ENCODE peak calls at places on chromosome 13, in five cellular contexts. J is GM23338, Q is GM12878, M is endothelial cell of umbilical vein, B is HCT116. D is an unnamed sample.

GRCh38 chr13:31835932-31836331 is 96.6 kb downstream of the RXFP2 start:
- DNase-seq in J (no peak), Q (no peak), B (no peak), M (peak), D (no peak)

GRCh38 chr13:31209172-31209818 is 9.5 kb downstream of the B3GLCT start:
- DNase-seq in B (no peak), J (peak), M (peak), Q (no peak), D (peak)

GRCh38 chr13:94722596-94722995 is 10.3 kb upstream of the SOX21 start:
- DNase-seq in B (no peak), Q (no peak), M (peak), J (no peak), D (no peak)

GRCh38 chr13:45859682-45860081 is 8.1 kb upstream of the SIAH3 start:
- DNase-seq in B (no peak), M (no peak), Q (no peak), J (peak), D (no peak)

GRCh38 chr13:34620073-34620858 is 321.8 kb upstream of the NBEA start:
- DNase-seq in M (no peak), J (no peak), B (no peak), Q (no peak), D (no peak)

GRCh38 chr13:35947315-35947714 is 183.9 kb downstream of the DCLK1 start:
- DNase-seq in M (no peak), J (peak), B (no peak), Q (no peak), D (no peak)

GRCh38 chr13:107275312-107275711 is 707.4 kb upstream of the ARGLU1 start:
- DNase-seq in J (no peak), M (no peak), Q (no peak), B (no peak), D (no peak)

GRCh38 chr13:75368167-75368566 is 113.8 kb downstream of the TBC1D4 start:
- DNase-seq in J (no peak), M (peak), Q (no peak), B (peak), D (no peak)

GRCh38 chr13:106083620-106084350 is 451.7 kb downstream of the EFNB2 start:
- DNase-seq in J (peak), M (peak), Q (no peak), B (peak), D (no peak)

GRCh38 chr13:45289936-45290563 is 50.9 kb downstream of the TPT1 start:
- DNase-seq in Q (no peak), J (no peak), M (no peak), B (no peak), D (no peak)

GRCh38 chr13:83350569-83350968 is 531.7 kb downstream of the SLITRK1 start:
- DNase-seq in Q (no peak), J (no peak), B (no peak), M (no peak), D (no peak)

GRCh38 chr13:32663660-32664059 is 77.4 kb downstream of the PDS5B start:
- DNase-seq in Q (no peak), M (no peak), B (no peak), J (no peak), D (no peak)

GRCh38 chr13:35714588-35714987 is 238.1 kb upstream of the MAB21L1 start:
- DNase-seq in J (no peak), B (no peak), M (no peak), Q (no peak), D (no peak)

GRCh38 chr13:101785858-101786257 is 333.4 kb downstream of the ITGBL1 start:
- DNase-seq in B (peak), Q (no peak), M (no peak), J (peak), D (no peak)

GRCh38 chr13:26328326-26328725 is 74.4 kb downstream of the CDK8 start:
- DNase-seq in B (no peak), Q (no peak), M (no peak), J (no peak), D (no peak)

DNA sequence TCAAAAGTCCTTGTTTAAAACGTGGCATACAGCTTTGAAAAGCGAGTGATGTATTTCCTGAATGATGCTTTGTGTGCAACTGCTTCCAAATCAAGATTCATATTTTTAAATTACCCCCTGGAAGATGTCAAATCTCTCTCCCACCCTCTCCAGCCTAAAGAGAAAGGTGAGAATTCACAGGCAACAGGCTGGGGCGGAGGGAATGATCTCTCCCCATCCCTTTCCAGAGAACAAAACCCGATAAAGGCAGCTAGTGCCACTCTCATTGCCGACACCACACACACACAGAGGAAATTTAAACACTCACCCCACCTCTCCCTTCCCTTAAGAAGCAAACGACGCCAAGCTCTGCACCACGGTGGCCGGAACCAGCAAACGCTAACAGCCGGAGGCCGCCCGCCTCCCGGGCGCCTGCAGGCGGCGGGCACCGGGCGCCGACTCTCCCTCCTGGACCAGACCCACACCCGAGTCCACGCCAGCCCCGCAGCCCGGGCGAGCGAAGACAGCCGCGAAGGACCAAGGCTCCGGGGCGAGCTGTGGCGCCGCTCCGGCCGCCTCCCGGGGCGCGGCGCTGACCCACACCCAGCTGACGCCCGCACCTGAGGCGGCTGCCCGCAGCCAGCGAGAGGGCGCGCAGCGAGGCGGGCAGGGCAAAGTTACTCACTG is 485 bp downstream of the LNX2 start:
- DNase-seq in Q (no peak), J (peak), M (peak), B (no peak), D (no peak)
- TF ChIP-seq POLR2AphosphoS5 in Q (no peak), J (no peak), M (no peak), B (no peak), D (no peak)

GRCh38 chr13:79447741-79448140 is 33.2 kb upstream of the NDFIP2 start:
- DNase-seq in M (no peak), Q (no peak), J (no peak), B (no peak), D (no peak)

GRCh38 chr13:79450110-79450509 is 30.8 kb upstream of the NDFIP2 start:
- DNase-seq in Q (no peak), J (no peak), B (no peak), M (no peak), D (no peak)

GRCh38 chr13:79448413-79448812 is 32.5 kb upstream of the NDFIP2 start:
- DNase-seq in Q (no peak), J (no peak), B (no peak), M (peak), D (no peak)

GRCh38 chr13:79455331-79455730 is 25.6 kb upstream of the NDFIP2 start:
- DNase-seq in J (no peak), M (no peak), Q (no peak), B (no peak), D (no peak)

DNA sequence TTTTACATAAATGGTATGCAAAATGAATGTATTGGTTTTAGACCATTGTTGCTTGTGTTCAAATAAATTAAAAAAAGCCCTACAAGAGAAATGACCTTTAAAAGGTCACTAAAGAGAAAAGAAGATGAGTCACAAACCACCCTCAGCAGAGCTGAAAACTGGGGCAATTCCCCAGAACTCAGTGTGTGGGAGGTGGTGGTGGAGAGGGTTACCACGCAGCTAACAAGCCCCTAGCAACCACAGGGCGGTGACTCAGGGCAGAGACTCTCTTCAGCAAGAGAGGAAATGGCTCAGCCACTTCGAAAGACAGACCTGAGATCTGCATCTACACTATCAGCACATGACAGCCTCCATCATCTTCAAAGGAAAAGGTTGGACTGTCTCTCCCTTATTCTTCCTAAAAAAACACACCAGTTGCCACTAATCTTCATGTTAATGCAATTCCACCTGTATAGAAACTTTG is 29.4 kb upstream of the NDFIP2 start:
- DNase-seq in Q (peak), M (peak), B (no peak), J (peak), D (no peak)
- H3K4me3 ChIP-seq in Q (no peak), M (no peak), B (no peak), J (no peak), D (no peak)

DNA sequence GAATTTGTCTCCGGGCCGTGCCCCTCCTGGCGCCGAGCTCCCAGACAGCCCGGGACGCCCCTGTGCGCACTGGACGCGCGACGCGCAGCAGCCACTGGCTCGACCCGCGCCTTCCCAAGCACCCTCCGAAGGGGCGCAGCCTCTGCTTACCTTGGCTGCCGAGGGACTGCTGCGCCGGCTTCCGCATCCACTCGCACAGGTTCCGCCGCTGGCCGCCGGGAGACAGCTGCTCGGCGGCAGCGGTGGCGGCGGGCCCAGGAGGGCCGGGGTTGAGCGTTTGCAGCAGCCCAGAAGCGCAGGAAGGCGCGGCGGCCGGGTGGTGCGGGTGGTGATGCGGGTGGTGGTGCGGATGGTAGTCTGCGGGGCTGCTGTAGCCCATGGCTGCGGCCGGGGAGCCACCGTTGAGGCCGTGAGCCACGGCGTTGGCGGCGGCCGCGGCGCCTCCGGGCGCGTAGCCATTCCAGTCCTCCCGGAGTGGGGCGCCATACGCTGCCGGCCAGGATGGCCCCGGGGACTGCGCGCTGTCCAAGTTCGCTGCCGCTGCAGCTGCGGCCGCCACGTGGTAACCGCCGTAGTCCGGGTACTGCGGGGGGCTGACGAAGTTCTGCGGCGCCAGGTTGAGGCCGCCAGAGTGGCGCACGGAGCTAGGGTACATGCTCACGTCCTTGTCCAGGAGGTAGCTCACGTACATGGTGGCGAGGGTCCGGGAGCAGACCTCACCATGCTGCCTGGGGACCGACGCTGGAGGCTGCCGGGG is 621 bp downstream of the CDX2 start:
- DNase-seq in Q (no peak), M (no peak), B (no peak), J (peak), D (no peak)
- TF ChIP-seq EZH2 in Q (no peak), M (peak), B (no peak), J (peak), D (peak)

GRCh38 chr13:24149306-24150032 is 11.1 kb upstream of the SPATA13 start:
- DNase-seq in J (no peak), Q (no peak), B (no peak), M (no peak), D (no peak)
- TF ChIP-seq POLR2AphosphoS5 in J (no peak), Q (no peak), B (no peak), M (no peak), D (no peak)

GRCh38 chr13:39417131-39417530 is 185.9 kb downstream of the LHFPL6 start:
- DNase-seq in M (no peak), J (peak), B (no peak), Q (no peak), D (no peak)

GRCh38 chr13:39418424-39418823 is 184.6 kb downstream of the LHFPL6 start:
- DNase-seq in Q (no peak), M (no peak), B (no peak), J (no peak), D (no peak)

GRCh38 chr13:39419866-39420265 is 183.1 kb downstream of the LHFPL6 start:
- DNase-seq in Q (no peak), J (no peak), M (no peak), B (no peak), D (no peak)

GRCh38 chr13:39419068-39419467 is 183.9 kb downstream of the LHFPL6 start:
- DNase-seq in M (no peak), B (no peak), J (no peak), Q (no peak), D (no peak)

GRCh38 chr13:39417643-39418042 is 185.3 kb downstream of the LHFPL6 start:
- DNase-seq in B (no peak), J (peak), Q (no peak), M (peak), D (no peak)
- H3K4me3 ChIP-seq in B (no peak), J (peak), Q (no peak), M (no peak), D (no peak)